ENCODE peak calls at places on chromosomes 3 and 15, in six cellular contexts. R is fibroblast of the aortic adventitia; S is GM23248; M is left ventricle myocardium superior; F is activated CD4-positive, alpha-beta T cell treated with anti-CD3 and anti-CD28 coated beads for 48 hours; A is activated T-helper 1 cell treated with Interleukin-2 at 50 U/mL for 16 hours. U is an unnamed sample.

GRCh38 chr3:29275309-29275708 is 5.6 kb upstream of the RBMS3 start:
- DNase-seq in S (peak), F (no peak), R (peak), A (no peak), M (peak), U (no peak)

GRCh38 chr3:49900491-49901153 is 3.1 kb downstream of the MST1R start:
- DNase-seq in A (no peak), F (no peak), R (peak), M (peak), S (peak), U (no peak)

GRCh38 chr3:140050977-140051957 is 116.3 kb downstream of the CLSTN2 start:
- DNase-seq in M (peak), A (no peak), F (no peak), R (no peak), S (peak), U (no peak)

GRCh38 chr3:130528120-130528519 is 11.1 kb downstream of the COL6A6 start:
- DNase-seq in A (no peak), S (no peak), F (no peak), M (no peak), R (no peak), U (no peak)

GRCh38 chr3:81382470-81382869 is 379.0 kb downstream of the GBE1 start:
- DNase-seq in S (no peak), R (no peak), F (no peak), M (no peak), A (no peak), U (no peak)

GRCh38 chr15:90053685-90054466 is 48.4 kb downstream of the IDH2 start:
- DNase-seq in F (no peak), R (no peak), A (no peak), S (no peak), M (no peak), U (no peak)

GRCh38 chr3:118842147-118842863 is 192.3 kb downstream of the IGSF11 start:
- DNase-seq in R (no peak), F (peak), A (no peak), M (no peak), S (peak), U (no peak)

GRCh38 chr3:142117452-142117851 is 31.9 kb downstream of the TFDP2 start:
- DNase-seq in M (no peak), A (no peak), R (no peak), F (no peak), S (no peak), U (no peak)

GRCh38 chr3:102053375-102053989 is 204.2 kb downstream of the NFKBIZ start:
- DNase-seq in M (no peak), F (peak), S (peak), R (peak), A (no peak), U (no peak)

GRCh38 chr3:81242871-81243270 is 518.6 kb downstream of the GBE1 start:
- DNase-seq in A (no peak), R (peak), F (no peak), S (peak), M (no peak), U (no peak)

GRCh38 chr3:131804565-131805133 is 230.2 kb downstream of the CPNE4 start:
- DNase-seq in F (no peak), S (peak), A (no peak), R (peak), M (peak), U (no peak)

GRCh38 chr3:57068437-57069089 is 8.1 kb downstream of the SPATA12 start:
- DNase-seq in M (peak), R (peak), F (no peak), S (peak), A (no peak), U (peak)

GRCh38 chr3:161414907-161415306 is 43.6 kb upstream of the SPTSSB start:
- DNase-seq in F (no peak), R (no peak), S (no peak), M (no peak), A (no peak), U (no peak)